ENCODE peak calls at places on chromosomes 11 and 22, in seven cellular contexts. One of them, this sample, is unnamed.

GRCh38 chr22:30754971-30755759 is 60.5 kb downstream of the OSBP2 start:
- DNase-seq in gastrocnemius medialis: peak; percentile 18
- DNase-seq in MCF 10A: peak; percentile 81
- DNase-seq in CD4-positive, alpha-beta T cell: peak; percentile 33
- DNase-seq in body of pancreas: peak; percentile 61
- DNase-seq in endothelial cell: peak; percentile 57
- DNase-seq in foreskin fibroblast: peak; percentile 91
- DNase-seq in this sample: no peak

GRCh38 chr22:37462983-37463382 is 23.2 kb downstream of the MFNG start:
- DNase-seq in CD4-positive, alpha-beta T cell: no peak
- DNase-seq in foreskin fibroblast: peak; percentile 67
- DNase-seq in gastrocnemius medialis: no peak
- DNase-seq in endothelial cell: peak; percentile 62
- DNase-seq in body of pancreas: no peak
- DNase-seq in MCF 10A: peak; percentile 49
- DNase-seq in this sample: no peak

GRCh38 chr11:86497310-86497709 is 122.6 kb downstream of the CCDC81 start:
- DNase-seq in endothelial cell: no peak
- DNase-seq in CD4-positive, alpha-beta T cell: no peak
- DNase-seq in foreskin fibroblast: peak; percentile 57
- DNase-seq in MCF 10A: no peak
- DNase-seq in body of pancreas: no peak
- DNase-seq in gastrocnemius medialis: no peak
- DNase-seq in this sample: no peak

GRCh38 chr11:12111482-12112149 is 1.2 kb downstream of the MICAL2 start:
- DNase-seq in body of pancreas: no peak
- DNase-seq in CD4-positive, alpha-beta T cell: no peak
- DNase-seq in endothelial cell: no peak
- DNase-seq in foreskin fibroblast: no peak
- DNase-seq in gastrocnemius medialis: no peak
- DNase-seq in MCF 10A: no peak
- DNase-seq in this sample: no peak

GRCh38 chr11:121425818-121426217 is 26.3 kb upstream of the SORL1 start:
- DNase-seq in body of pancreas: no peak
- DNase-seq in MCF 10A: no peak
- DNase-seq in endothelial cell: no peak
- DNase-seq in CD4-positive, alpha-beta T cell: no peak
- DNase-seq in gastrocnemius medialis: no peak
- DNase-seq in foreskin fibroblast: no peak
- DNase-seq in this sample: no peak

GRCh38 chr11:11813288-11813962 is 28.3 kb upstream of the USP47 start:
- DNase-seq in endothelial cell: no peak
- DNase-seq in MCF 10A: peak; percentile 80
- DNase-seq in CD4-positive, alpha-beta T cell: no peak
- DNase-seq in foreskin fibroblast: peak; percentile 96
- DNase-seq in gastrocnemius medialis: peak; percentile 20
- DNase-seq in body of pancreas: peak; percentile 77
- DNase-seq in this sample: no peak

GRCh38 chr22:50114221-50114981 is 24.6 kb downstream of the MOV10L1 start:
- DNase-seq in endothelial cell: no peak
- DNase-seq in MCF 10A: peak; percentile 14
- DNase-seq in foreskin fibroblast: peak; percentile 85
- DNase-seq in gastrocnemius medialis: no peak
- DNase-seq in CD4-positive, alpha-beta T cell: no peak
- DNase-seq in body of pancreas: no peak
- DNase-seq in this sample: no peak

GRCh38 chr11:45857834-45858492 is 10.7 kb downstream of the CRY2 start:
- DNase-seq in body of pancreas: peak; percentile 89
- DNase-seq in MCF 10A: no peak
- DNase-seq in CD4-positive, alpha-beta T cell: no peak
- DNase-seq in gastrocnemius medialis: peak; percentile 50
- DNase-seq in foreskin fibroblast: peak; percentile 94
- DNase-seq in endothelial cell: no peak
- DNase-seq in this sample: peak; percentile 52

GRCh38 chr11:67356867-67357561 is 3.7 kb upstream of the POLD4 start:
- DNase-seq in foreskin fibroblast: peak; percentile 90
- DNase-seq in endothelial cell: peak; percentile 76
- DNase-seq in body of pancreas: peak; percentile 78
- DNase-seq in CD4-positive, alpha-beta T cell: peak; percentile 53
- DNase-seq in MCF 10A: peak; percentile 86
- DNase-seq in gastrocnemius medialis: no peak
- DNase-seq in this sample: peak; percentile 79

GRCh38 chr11:12083380-12083779 is 27.0 kb upstream of the MICAL2 start:
- DNase-seq in CD4-positive, alpha-beta T cell: no peak
- DNase-seq in MCF 10A: no peak
- DNase-seq in foreskin fibroblast: no peak
- DNase-seq in body of pancreas: no peak
- DNase-seq in endothelial cell: no peak
- DNase-seq in gastrocnemius medialis: no peak
- DNase-seq in this sample: no peak

GRCh38 chr22:19680911-19681862 is 33.1 kb upstream of the SEPTIN5 start:
- DNase-seq in body of pancreas: no peak
- DNase-seq in CD4-positive, alpha-beta T cell: no peak
- DNase-seq in MCF 10A: no peak
- DNase-seq in foreskin fibroblast: no peak
- DNase-seq in endothelial cell: no peak
- DNase-seq in gastrocnemius medialis: no peak
- DNase-seq in this sample: no peak

GRCh38 chr11:66468691-66469090 is 2.0 kb downstream of the PELI3 start:
- DNase-seq in gastrocnemius medialis: no peak
- DNase-seq in MCF 10A: no peak
- DNase-seq in CD4-positive, alpha-beta T cell: no peak
- DNase-seq in body of pancreas: no peak
- DNase-seq in foreskin fibroblast: no peak
- DNase-seq in endothelial cell: no peak
- DNase-seq in this sample: no peak

GRCh38 chr22:32542332-32543019 is 67.9 kb downstream of the FBXO7 start:
- DNase-seq in MCF 10A: no peak
- DNase-seq in CD4-positive, alpha-beta T cell: no peak
- DNase-seq in foreskin fibroblast: no peak
- DNase-seq in gastrocnemius medialis: peak; percentile 55
- DNase-seq in body of pancreas: peak; percentile 54
- DNase-seq in endothelial cell: no peak
- DNase-seq in this sample: peak; percentile 86

GRCh38 chr11:110921742-110922200 is 209.5 kb upstream of the ARHGAP20 start:
- DNase-seq in CD4-positive, alpha-beta T cell: no peak
- DNase-seq in body of pancreas: peak; percentile 54
- DNase-seq in gastrocnemius medialis: no peak
- DNase-seq in foreskin fibroblast: peak; percentile 56
- DNase-seq in endothelial cell: no peak
- DNase-seq in MCF 10A: peak; percentile 72
- DNase-seq in this sample: no peak

GRCh38 chr22:39108487-39108886 is 11.4 kb downstream of the APOBEC3H start:
- DNase-seq in CD4-positive, alpha-beta T cell: no peak
- DNase-seq in endothelial cell: no peak
- DNase-seq in MCF 10A: no peak
- DNase-seq in body of pancreas: no peak
- DNase-seq in gastrocnemius medialis: no peak
- DNase-seq in foreskin fibroblast: no peak
- DNase-seq in this sample: no peak

GRCh38 chr11:103920933-103921332 is 115.5 kb upstream of the DDI1 start:
- DNase-seq in gastrocnemius medialis: no peak
- DNase-seq in endothelial cell: no peak
- DNase-seq in foreskin fibroblast: no peak
- DNase-seq in MCF 10A: no peak
- DNase-seq in body of pancreas: no peak
- DNase-seq in CD4-positive, alpha-beta T cell: no peak
- DNase-seq in this sample: no peak

GRCh38 chr11:35334385-35335090 is 84.8 kb downstream of the SLC1A2 start:
- DNase-seq in CD4-positive, alpha-beta T cell: no peak
- DNase-seq in foreskin fibroblast: peak; percentile 35
- DNase-seq in gastrocnemius medialis: no peak
- DNase-seq in body of pancreas: no peak
- DNase-seq in MCF 10A: peak; percentile 54
- DNase-seq in endothelial cell: no peak
- DNase-seq in this sample: no peak

GRCh38 chr22:40578171-40578570 is 58.3 kb downstream of the MRTFA start:
- DNase-seq in MCF 10A: no peak
- DNase-seq in foreskin fibroblast: no peak
- DNase-seq in CD4-positive, alpha-beta T cell: no peak
- DNase-seq in body of pancreas: no peak
- DNase-seq in gastrocnemius medialis: no peak
- DNase-seq in endothelial cell: no peak
- DNase-seq in this sample: no peak

GRCh38 chr11:69378303-69379141 is 84.6 kb downstream of the MYEOV start:
- DNase-seq in gastrocnemius medialis: no peak
- DNase-seq in MCF 10A: no peak
- DNase-seq in CD4-positive, alpha-beta T cell: no peak
- DNase-seq in endothelial cell: no peak
- DNase-seq in foreskin fibroblast: no peak
- DNase-seq in body of pancreas: no peak
- DNase-seq in this sample: peak; percentile 35

GRCh38 chr22:20221421-20222340 is 46.4 kb downstream of the RTN4R start:
- DNase-seq in body of pancreas: peak; percentile 36
- DNase-seq in gastrocnemius medialis: no peak
- DNase-seq in foreskin fibroblast: no peak
- DNase-seq in endothelial cell: no peak
- DNase-seq in MCF 10A: no peak
- DNase-seq in CD4-positive, alpha-beta T cell: no peak
- DNase-seq in this sample: no peak

GRCh38 chr11:15223318-15223717 is 108.6 kb downstream of the INSC start:
- DNase-seq in MCF 10A: peak; percentile 47
- DNase-seq in foreskin fibroblast: peak; percentile 77
- DNase-seq in body of pancreas: no peak
- DNase-seq in endothelial cell: no peak
- DNase-seq in CD4-positive, alpha-beta T cell: no peak
- DNase-seq in gastrocnemius medialis: no peak
- DNase-seq in this sample: no peak
- TF ChIP-seq CTCF in MCF 10A: no peak
- TF ChIP-seq CTCF in foreskin fibroblast: no peak
- TF ChIP-seq CTCF in body of pancreas: no peak
- TF ChIP-seq CTCF in endothelial cell: no peak
- TF ChIP-seq CTCF in CD4-positive, alpha-beta T cell: no peak
- TF ChIP-seq CTCF in gastrocnemius medialis: no peak
- TF ChIP-seq CTCF in this sample: no peak

GRCh38 chr11:10654211-10655150 is 39.1 kb downstream of the IRAG1 start:
- DNase-seq in foreskin fibroblast: peak; percentile 85
- DNase-seq in gastrocnemius medialis: no peak
- DNase-seq in endothelial cell: peak; percentile 45
- DNase-seq in body of pancreas: peak; percentile 47
- DNase-seq in CD4-positive, alpha-beta T cell: peak; percentile 11
- DNase-seq in MCF 10A: peak; percentile 80
- DNase-seq in this sample: no peak

GRCh38 chr11:10653242-10653641 is 40.3 kb downstream of the IRAG1 start:
- DNase-seq in body of pancreas: no peak
- DNase-seq in endothelial cell: no peak
- DNase-seq in CD4-positive, alpha-beta T cell: no peak
- DNase-seq in MCF 10A: no peak
- DNase-seq in foreskin fibroblast: no peak
- DNase-seq in gastrocnemius medialis: no peak
- DNase-seq in this sample: no peak

GRCh38 chr11:10657308-10658271 is 36.0 kb downstream of the IRAG1 start:
- DNase-seq in endothelial cell: no peak
- DNase-seq in foreskin fibroblast: peak; percentile 75
- DNase-seq in body of pancreas: no peak
- DNase-seq in gastrocnemius medialis: no peak
- DNase-seq in CD4-positive, alpha-beta T cell: no peak
- DNase-seq in MCF 10A: no peak
- DNase-seq in this sample: no peak

GRCh38 chr11:10655931-10656576 is 37.5 kb downstream of the IRAG1 start:
- DNase-seq in endothelial cell: no peak
- DNase-seq in MCF 10A: no peak
- DNase-seq in body of pancreas: no peak
- DNase-seq in CD4-positive, alpha-beta T cell: no peak
- DNase-seq in foreskin fibroblast: no peak
- DNase-seq in gastrocnemius medialis: no peak
- DNase-seq in this sample: no peak

GRCh38 chr11:10655227-10655626 is 38.3 kb downstream of the IRAG1 start:
- DNase-seq in gastrocnemius medialis: no peak
- DNase-seq in MCF 10A: no peak
- DNase-seq in CD4-positive, alpha-beta T cell: no peak
- DNase-seq in endothelial cell: no peak
- DNase-seq in body of pancreas: no peak
- DNase-seq in foreskin fibroblast: no peak
- DNase-seq in this sample: no peak
- TF ChIP-seq CTCF in gastrocnemius medialis: no peak
- TF ChIP-seq CTCF in MCF 10A: no peak
- TF ChIP-seq CTCF in CD4-positive, alpha-beta T cell: no peak
- TF ChIP-seq CTCF in endothelial cell: no peak
- TF ChIP-seq CTCF in body of pancreas: no peak
- TF ChIP-seq CTCF in foreskin fibroblast: no peak
- TF ChIP-seq CTCF in this sample: no peak

GRCh38 chr11:61293869-61294716 is 1.0 kb downstream of the VWCE start:
- DNase-seq in foreskin fibroblast: peak; percentile 85
- DNase-seq in gastrocnemius medialis: peak; percentile 6
- DNase-seq in body of pancreas: peak; percentile 53
- DNase-seq in CD4-positive, alpha-beta T cell: no peak
- DNase-seq in MCF 10A: no peak
- DNase-seq in endothelial cell: peak; percentile 26
- DNase-seq in this sample: peak; percentile 64
- TF ChIP-seq CTCF in foreskin fibroblast: no peak
- TF ChIP-seq CTCF in gastrocnemius medialis: no peak
- TF ChIP-seq CTCF in body of pancreas: no peak
- TF ChIP-seq CTCF in CD4-positive, alpha-beta T cell: no peak
- TF ChIP-seq CTCF in MCF 10A: no peak
- TF ChIP-seq CTCF in endothelial cell: no peak
- TF ChIP-seq CTCF in this sample: no peak

DNA sequence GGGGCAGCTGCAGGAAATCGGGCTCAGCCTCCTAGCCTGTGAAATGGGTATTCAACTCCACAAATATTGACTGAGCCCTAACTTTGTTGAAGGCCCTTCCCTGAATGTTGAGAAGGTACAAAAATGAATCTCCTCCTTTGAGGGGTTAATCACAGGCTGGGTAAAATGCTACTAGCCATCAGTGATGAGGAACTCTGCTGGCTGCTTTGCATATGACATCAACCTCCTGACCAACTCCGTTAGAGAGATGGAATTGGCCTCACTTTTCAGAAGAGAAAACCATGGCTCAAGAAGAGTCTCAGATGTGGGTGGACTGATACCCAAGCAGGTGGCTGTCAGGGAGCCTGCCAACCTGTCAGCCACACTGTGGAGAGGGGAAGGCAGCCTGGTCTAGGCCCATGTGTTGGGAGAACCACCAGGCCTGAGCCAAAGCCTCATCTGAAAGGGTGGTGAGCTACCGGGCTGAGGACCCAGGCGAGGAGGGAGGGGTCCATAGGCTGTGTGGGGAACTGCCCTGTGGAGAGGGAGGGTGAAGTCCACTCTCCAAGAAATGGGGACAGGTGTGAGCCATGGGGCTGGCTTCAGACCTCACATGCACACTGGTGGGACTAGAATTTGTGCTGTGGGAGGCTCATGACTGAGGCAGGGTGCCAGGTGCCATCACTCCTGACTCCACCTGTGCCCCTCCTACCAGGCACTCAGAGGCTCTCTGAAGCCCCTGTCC is 11.8 kb downstream of the CDCA5 start:
- DNase-seq in body of pancreas: no peak
- DNase-seq in MCF 10A: no peak
- DNase-seq in gastrocnemius medialis: no peak
- DNase-seq in foreskin fibroblast: peak; percentile 36
- DNase-seq in endothelial cell: no peak
- DNase-seq in CD4-positive, alpha-beta T cell: no peak
- DNase-seq in this sample: no peak
- TF ChIP-seq CTCF in body of pancreas: no peak
- TF ChIP-seq CTCF in MCF 10A: no peak
- TF ChIP-seq CTCF in gastrocnemius medialis: no peak
- TF ChIP-seq CTCF in foreskin fibroblast: no peak
- TF ChIP-seq CTCF in endothelial cell: no peak
- TF ChIP-seq CTCF in CD4-positive, alpha-beta T cell: no peak
- TF ChIP-seq CTCF in this sample: no peak

This sample was measured in psoas muscle.